ENCODE peak calls at places on chromosomes 12 and 14, in ten cellular contexts. E, N, D, L, H, O, W, X, R and K are unnamed samples.

GRCh38 chr12:49703647-49704137 is 3.5 kb downstream of the FMNL3 start:
- DNase-seq in X (no peak), E (no peak), W (no peak), N (no peak), D (no peak), H (peak), L (peak), R (no peak), O (no peak), K (peak)

GRCh38 chr14:102408729-102409128 is 46.0 kb downstream of the TECPR2 start:
- DNase-seq in D (no peak), R (no peak), L (peak), H (no peak), E (no peak), W (no peak), N (no peak), O (no peak), X (no peak), K (no peak)

GRCh38 chr12:9134981-9135628 is 19.4 kb upstream of the A2M start:
- DNase-seq in N (no peak), E (no peak), R (no peak), H (no peak), D (peak), O (no peak), L (no peak), X (peak), W (peak), K (no peak)

GRCh38 chr12:123055281-123055766 is 74.8 kb downstream of the ARL6IP4 start:
- DNase-seq in D (no peak), R (no peak), N (no peak), O (no peak), L (no peak), W (peak), H (no peak), E (no peak), X (no peak), K (no peak)

GRCh38 chr12:7899755-7900154 is 27.0 kb upstream of the SLC2A14 start:
- DNase-seq in D (no peak), R (no peak), E (no peak), W (no peak), O (no peak), N (no peak), H (peak), X (no peak), L (no peak), K (peak)

GRCh38 chr12:98259667-98260066 is 255.7 kb upstream of the TMPO start:
- DNase-seq in H (no peak), N (no peak), W (no peak), E (no peak), O (no peak), R (no peak), X (no peak), L (no peak), D (no peak), K (no peak)

GRCh38 chr12:121132601-121133481 is at the start of gene P2RX7:
- DNase-seq in H (peak), D (peak), W (peak), O (peak), R (peak), X (peak), L (peak), E (peak), N (peak), K (peak)

GRCh38 chr12:91921555-91921954 is 224.1 kb downstream of the BTG1 start:
- DNase-seq in X (no peak), N (no peak), L (no peak), W (no peak), D (no peak), E (no peak), R (no peak), O (no peak), H (peak), K (no peak)

GRCh38 chr14:99821519-99822165 is 28.4 kb downstream of the EML1 start:
- DNase-seq in X (no peak), O (no peak), E (peak), H (peak), R (no peak), L (peak), N (no peak), W (no peak), D (peak), K (peak)

GRCh38 chr14:66496188-66496807 is 10.1 kb downstream of the CCDC196 start:
- DNase-seq in D (no peak), W (no peak), N (no peak), R (no peak), L (no peak), X (no peak), O (no peak), E (no peak), H (no peak), K (no peak)

GRCh38 chr14:70976591-70976990 is 69.3 kb downstream of the PCNX1 start:
- DNase-seq in R (no peak), D (no peak), H (no peak), W (no peak), E (no peak), X (no peak), N (no peak), O (no peak), L (no peak), K (no peak)

GRCh38 chr12:127675936-127676335 is 591.0 kb upstream of the TMEM132C start:
- DNase-seq in E (no peak), D (no peak), W (no peak), R (no peak), O (no peak), L (no peak), N (no peak), X (no peak), H (no peak), K (no peak)

GRCh38 chr14:54777395-54777794 is 125.2 kb downstream of the GCH1 start:
- DNase-seq in O (no peak), E (no peak), W (no peak), H (no peak), X (no peak), R (no peak), N (no peak), L (no peak), D (no peak), K (no peak)

GRCh38 chr14:29390046-29390841 is 537.4 kb downstream of the PRKD1 start:
- DNase-seq in L (no peak), H (no peak), R (no peak), D (no peak), X (no peak), N (peak), E (peak), O (no peak), W (peak), K (no peak)

GRCh38 chr14:89214221-89214965 is 202.6 kb downstream of the FOXN3 start:
- DNase-seq in D (peak), L (no peak), X (peak), E (peak), O (no peak), W (peak), N (no peak), H (peak), R (peak), K (no peak)

GRCh38 chr14:56224691-56225681 is 106.8 kb downstream of the PELI2 start:
- DNase-seq in L (no peak), O (no peak), X (no peak), R (no peak), D (no peak), W (peak), N (no peak), H (no peak), E (no peak), K (no peak)

GRCh38 chr12:18998343-18999270 is 130.9 kb upstream of the PLEKHA5 start:
- DNase-seq in R (no peak), N (no peak), W (peak), X (no peak), D (peak), O (no peak), E (peak), H (peak), L (peak), K (peak)

GRCh38 chr12:60230103-60230502 is 634.3 kb downstream of the SLC16A7 start:
- DNase-seq in N (no peak), H (peak), E (no peak), R (no peak), D (no peak), X (no peak), L (no peak), O (no peak), W (no peak), K (peak)

GRCh38 chr12:128804762-128805161 is 19.0 kb downstream of the SLC15A4 start:
- DNase-seq in X (no peak), H (no peak), D (no peak), R (no peak), E (no peak), L (no peak), O (no peak), N (no peak), W (no peak), K (no peak)

GRCh38 chr14:26290007-26290530 is 307.8 kb downstream of the NOVA1 start:
- DNase-seq in E (no peak), N (no peak), L (no peak), O (no peak), R (no peak), W (no peak), H (peak), X (no peak), D (no peak), K (peak)

GRCh38 chr12:7374423-7375144 is 69.4 kb downstream of the CD163L1 start:
- DNase-seq in H (peak), N (peak), R (peak), L (peak), O (no peak), W (peak), E (peak), X (peak), D (peak), K (peak)

GRCh38 chr12:14365294-14366210 is at the start of gene ATF7IP:
- DNase-seq in W (peak), L (peak), H (peak), N (peak), D (peak), X (peak), R (peak), E (peak), O (peak), K (peak)

GRCh38 chr14:53127151-53127550 is 26.0 kb downstream of the DDHD1 start:
- DNase-seq in O (no peak), D (no peak), W (no peak), N (no peak), X (no peak), E (no peak), L (no peak), R (no peak), H (no peak), K (no peak)

GRCh38 chr12:105272152-105272551 is 36.2 kb upstream of the APPL2 start:
- DNase-seq in L (no peak), H (no peak), X (no peak), N (peak), E (no peak), D (no peak), W (no peak), O (no peak), R (no peak), K (no peak)

GRCh38 chr12:127726928-127727327 is 540.0 kb upstream of the TMEM132C start:
- DNase-seq in N (no peak), O (no peak), L (no peak), D (no peak), E (no peak), W (no peak), R (no peak), X (no peak), H (peak), K (no peak)

GRCh38 chr12:12645485-12645884 is 33.8 kb downstream of the CREBL2 start:
- DNase-seq in L (no peak), N (peak), W (peak), E (no peak), R (no peak), O (no peak), X (no peak), H (peak), D (no peak), K (peak)

GRCh38 chr12:7497661-7498060 is 5.9 kb downstream of the CD163 start:
- DNase-seq in O (no peak), N (no peak), R (no peak), E (no peak), X (no peak), D (no peak), H (peak), L (no peak), W (no peak), K (peak)

GRCh38 chr12:101855364-101855884 is 22.0 kb upstream of the DRAM1 start:
- DNase-seq in N (no peak), O (no peak), W (no peak), D (no peak), E (no peak), X (no peak), H (peak), R (no peak), L (no peak), K (no peak)